ENCODE peak calls at places on chromosomes 1 and 21, in nine cellular contexts. I, G, L, F, Y, C, K, M and T are unnamed samples.

GRCh38 chr1:59457786-59458185 is 160.9 kb downstream of the FGGY start:
- DNase-seq in I (no peak), G (no peak), L (no peak), F (no peak), Y (no peak), C (no peak), K (no peak), M (no peak), T (no peak)

GRCh38 chr1:43274125-43274803 is 4.5 kb downstream of the TMEM125 start:
- DNase-seq in I (peak), G (no peak), L (peak), F (no peak), Y (no peak), C (no peak), K (no peak), M (peak), T (peak)

GRCh38 chr1:30680429-30680828 is 43.0 kb downstream of the MATN1 start:
- DNase-seq in I (no peak), G (no peak), L (no peak), F (no peak), Y (no peak), C (no peak), K (no peak), M (no peak), T (no peak)

GRCh38 chr1:222823673-222824072 is 8.8 kb downstream of the DISP1 start:
- DNase-seq in I (no peak), G (no peak), L (no peak), F (no peak), Y (no peak), C (no peak), K (no peak), M (no peak), T (no peak)

GRCh38 chr1:214650664-214651063 is 47.7 kb downstream of the CENPF start:
- DNase-seq in I (no peak), G (no peak), L (no peak), F (no peak), Y (no peak), C (no peak), K (no peak), M (no peak), T (no peak)

GRCh38 chr1:2523191-2523890 is 3.1 kb downstream of the PANK4 start:
- DNase-seq in I (no peak), G (no peak), L (no peak), F (no peak), Y (no peak), C (no peak), K (no peak), M (no peak), T (no peak)

GRCh38 chr1:115545791-115546733 is 95.7 kb upstream of the VANGL1 start:
- DNase-seq in I (peak), G (peak), L (peak), F (peak), Y (peak), C (no peak), K (no peak), M (peak), T (peak)

GRCh38 chr1:116154536-116154935 is 43.3 kb downstream of the MAB21L3 start:
- DNase-seq in I (no peak), G (no peak), L (no peak), F (no peak), Y (no peak), C (no peak), K (no peak), M (no peak), T (no peak)

GRCh38 chr1:53412285-53413174 is 46.7 kb upstream of the DMRTB1 start:
- DNase-seq in I (no peak), G (peak), L (no peak), F (no peak), Y (no peak), C (no peak), K (no peak), M (no peak), T (no peak)

GRCh38 chr1:213244664-213245091 is 193.6 kb downstream of the RPS6KC1 start:
- DNase-seq in I (peak), G (peak), L (peak), F (peak), Y (peak), C (no peak), K (no peak), M (peak), T (peak)

GRCh38 chr1:45769261-45769932 is 18.9 kb upstream of the IPP start:
- DNase-seq in I (peak), G (no peak), L (peak), F (no peak), Y (no peak), C (no peak), K (no peak), M (peak), T (peak)

GRCh38 chr1:28986296-28986910 is 72.0 kb downstream of the EPB41 start:
- DNase-seq in I (no peak), G (no peak), L (peak), F (no peak), Y (no peak), C (no peak), K (no peak), M (no peak), T (no peak)

GRCh38 chr1:37663426-37664000 is 28.8 kb upstream of the CDCA8 start:
- DNase-seq in I (no peak), G (no peak), L (no peak), F (no peak), Y (no peak), C (no peak), K (peak), M (no peak), T (no peak)

GRCh38 chr1:203396595-203397194 is 45.8 kb upstream of the FMOD start:
- DNase-seq in I (no peak), G (no peak), L (no peak), F (no peak), Y (no peak), C (no peak), K (no peak), M (no peak), T (no peak)

GRCh38 chr1:2358072-2358471 is 33.3 kb downstream of the MORN1 start:
- DNase-seq in I (no peak), G (no peak), L (no peak), F (no peak), Y (no peak), C (peak), K (peak), M (no peak), T (no peak)

GRCh38 chr1:2502661-2503553 is 23.5 kb downstream of the PANK4 start:
- DNase-seq in I (no peak), G (no peak), L (no peak), F (no peak), Y (no peak), C (no peak), K (no peak), M (no peak), T (no peak)

GRCh38 chr1:79323240-79324025 is 316.9 kb upstream of the ADGRL4 start:
- DNase-seq in I (peak), G (peak), L (peak), F (no peak), Y (peak), C (no peak), K (no peak), M (peak), T (peak)

GRCh38 chr1:2786329-2787162 is 14.9 kb downstream of the TTC34 start:
- DNase-seq in I (no peak), G (no peak), L (no peak), F (peak), Y (no peak), C (peak), K (peak), M (no peak), T (no peak)

GRCh38 chr1:213719462-213719861 is 268.3 kb upstream of the PROX1 start:
- DNase-seq in I (no peak), G (no peak), L (no peak), F (no peak), Y (no peak), C (no peak), K (no peak), M (no peak), T (no peak)

DNA sequence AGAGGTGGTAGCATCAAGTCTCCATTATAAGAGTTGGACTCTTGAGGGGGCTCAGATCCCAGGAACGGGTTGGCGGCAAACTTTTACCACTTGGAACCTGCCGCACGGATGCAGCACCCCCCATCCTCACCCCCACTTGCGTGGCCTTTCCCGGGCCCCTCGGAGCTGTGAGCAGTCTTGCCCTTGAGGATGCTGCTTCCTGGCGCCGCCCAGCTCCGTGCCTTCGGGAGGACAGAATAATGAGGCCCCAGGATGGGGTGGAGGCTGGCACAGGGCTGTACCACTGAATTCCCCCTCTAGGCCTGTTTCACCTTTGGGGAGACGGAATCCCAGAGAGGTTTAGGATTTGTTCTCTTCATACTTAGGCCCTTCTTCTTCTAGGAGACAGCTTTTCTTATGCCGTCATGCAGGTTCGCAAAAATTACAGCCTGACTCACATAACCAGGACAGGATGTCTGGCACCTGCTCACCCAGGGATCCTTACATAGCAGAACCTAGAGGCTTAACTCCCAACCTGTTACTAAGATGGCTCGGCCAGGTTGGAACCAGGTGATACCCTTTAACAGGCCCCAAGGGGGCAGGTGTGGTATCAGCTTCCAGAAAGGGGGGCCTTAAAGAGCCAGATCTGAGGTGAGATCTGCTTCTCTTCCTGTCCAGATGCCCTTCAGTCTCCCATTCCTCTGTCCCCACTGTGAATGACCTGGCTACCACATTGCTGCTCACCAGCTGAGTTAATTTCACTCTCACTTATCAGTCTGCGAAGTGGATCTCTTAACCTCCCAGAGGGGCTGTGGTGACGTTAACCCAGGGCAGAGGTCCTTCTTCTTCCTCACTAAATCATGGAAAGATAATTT is 1.5 kb downstream of the TRNP1 start:
- DNase-seq in I (no peak), G (no peak), L (no peak), F (no peak), Y (no peak), C (no peak), K (no peak), M (no peak), T (no peak)
- H3K4me3 ChIP-seq in I (peak), G (peak), L (peak), F (peak), Y (peak), C (peak), K (peak), M (peak), T (peak)

DNA sequence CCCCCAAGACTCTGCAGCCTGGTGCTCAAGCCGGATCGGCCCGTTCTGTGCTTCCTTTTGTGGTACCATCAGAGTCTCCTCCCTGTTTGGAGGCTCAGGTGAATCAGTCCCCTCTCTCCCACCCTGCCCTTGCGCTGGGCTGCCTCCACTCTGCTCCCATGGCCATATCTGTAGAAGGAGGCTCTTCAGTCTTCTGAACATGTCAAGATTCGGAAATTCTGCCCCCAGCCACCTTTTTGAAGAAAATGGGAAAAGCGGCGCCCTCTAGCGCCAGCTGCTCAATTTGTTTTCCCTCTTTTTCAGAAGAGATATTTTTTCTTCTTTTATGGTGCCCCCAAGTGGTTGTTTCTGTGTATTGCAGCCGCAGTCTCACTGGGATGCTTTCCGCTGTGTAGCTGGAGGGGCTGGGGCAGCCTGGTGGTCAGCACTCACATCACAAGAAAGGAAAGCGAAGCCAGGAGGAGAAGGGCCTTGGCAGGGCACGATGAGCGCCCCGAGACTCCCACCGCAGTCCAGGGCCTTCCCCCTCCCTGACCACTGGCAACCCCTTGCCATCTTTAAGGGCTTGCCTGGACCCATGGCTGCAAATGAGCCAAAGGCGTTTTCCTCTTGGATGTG is 58.4 kb upstream of the CACNA1E start:
- DNase-seq in I (peak), G (peak), L (peak), F (peak), Y (no peak), C (peak), K (peak), M (peak), T (peak)
- H3K4me3 ChIP-seq in I (no peak), G (no peak), L (no peak), F (no peak), Y (no peak), C (no peak), K (no peak), M (no peak), T (no peak)

GRCh38 chr1:61120998-61121397 is 38.6 kb downstream of the NFIA start:
- DNase-seq in I (peak), G (no peak), L (peak), F (no peak), Y (no peak), C (no peak), K (no peak), M (peak), T (peak)
- H3K4me3 ChIP-seq in I (peak), G (no peak), L (peak), F (no peak), Y (no peak), C (peak), K (no peak), M (no peak), T (no peak)

DNA sequence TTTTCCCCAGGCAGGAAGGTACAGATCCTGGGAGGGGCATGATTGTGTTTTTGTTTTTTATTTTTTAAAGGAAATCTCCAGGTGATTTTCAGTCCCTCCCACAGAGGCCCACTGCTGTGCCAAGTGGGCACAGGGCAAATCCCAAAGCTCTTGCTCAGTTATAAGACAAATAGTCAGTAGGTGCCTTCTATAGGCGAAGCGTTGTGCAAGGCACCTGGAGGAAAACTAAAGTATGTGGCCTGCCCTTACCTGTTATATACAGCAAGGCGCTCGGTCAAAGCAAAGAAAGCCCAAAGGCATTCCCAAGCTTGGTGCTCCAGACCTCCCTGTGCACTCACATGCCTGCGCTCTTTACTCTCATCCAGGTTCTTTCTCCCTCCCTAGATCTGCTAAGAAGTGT is 81.0 kb downstream of the KCNJ15 start:
- DNase-seq in I (no peak), G (no peak), L (no peak), F (no peak), Y (no peak), C (no peak), K (no peak), M (no peak), T (no peak)
- H3K4me3 ChIP-seq in I (no peak), G (no peak), L (no peak), F (no peak), Y (no peak), C (no peak), K (no peak), M (no peak), T (no peak)

GRCh38 chr1:61463220-61463619 is 261.7 kb downstream of the TM2D1 start:
- DNase-seq in I (no peak), G (no peak), L (no peak), F (no peak), Y (no peak), C (no peak), K (no peak), M (no peak), T (no peak)
- H3K4me3 ChIP-seq in I (no peak), G (no peak), L (no peak), F (no peak), Y (no peak), C (no peak), K (no peak), M (no peak), T (no peak)

GRCh38 chr1:182679684-182680083 is 4.7 kb downstream of the RGS8 start:
- DNase-seq in I (no peak), G (no peak), L (no peak), F (no peak), Y (no peak), C (no peak), K (no peak), M (no peak), T (no peak)

GRCh38 chr1:182680408-182680807 is 4.0 kb downstream of the RGS8 start:
- DNase-seq in I (no peak), G (no peak), L (no peak), F (no peak), Y (no peak), C (no peak), K (no peak), M (no peak), T (no peak)

GRCh38 chr1:182676321-182676720 is 8.1 kb downstream of the RGS8 start:
- DNase-seq in I (peak), G (no peak), L (peak), F (no peak), Y (no peak), C (no peak), K (no peak), M (no peak), T (peak)

GRCh38 chr1:182674346-182675246 is 9.8 kb downstream of the RGS8 start:
- DNase-seq in I (peak), G (peak), L (peak), F (no peak), Y (no peak), C (peak), K (no peak), M (peak), T (no peak)

GRCh38 chr1:182677393-182678098 is 6.8 kb downstream of the RGS8 start:
- DNase-seq in I (no peak), G (no peak), L (no peak), F (no peak), Y (no peak), C (no peak), K (no peak), M (no peak), T (no peak)
- H3K4me3 ChIP-seq in I (no peak), G (no peak), L (no peak), F (no peak), Y (no peak), C (no peak), K (no peak), M (no peak), T (no peak)